ENCODE peak calls at places on chromosomes 16 and 17, in eight cellular contexts. One of them, this sample, is unnamed.

GRCh38 chr17:48632579-48633265 is 6.6 kb upstream of the HOXB9 start:
- DNase-seq in fibroblast of mammary gland: no peak
- DNase-seq in midbrain: no peak
- DNase-seq in non-pigmented ciliary epithelial cell: no peak
- DNase-seq in fibroblast of the aortic adventitia: no peak
- DNase-seq in naive thymus-derived CD8-positive, alpha-beta T cell: no peak
- DNase-seq in NCI-H2029 treated with DMSO at 0.1 percent for 48 hours: no peak
- DNase-seq in hepatocyte: no peak
- DNase-seq in this sample: no peak

GRCh38 chr17:81053043-81053970 is 18.4 kb downstream of the BAIAP2 start:
- DNase-seq in NCI-H2029 treated with DMSO at 0.1 percent for 48 hours: no peak
- DNase-seq in midbrain: no peak
- DNase-seq in non-pigmented ciliary epithelial cell: no peak
- DNase-seq in naive thymus-derived CD8-positive, alpha-beta T cell: no peak
- DNase-seq in fibroblast of mammary gland: no peak
- DNase-seq in hepatocyte: no peak
- DNase-seq in fibroblast of the aortic adventitia: no peak
- DNase-seq in this sample: no peak

GRCh38 chr16:87918866-87919680 is 17.3 kb downstream of the CA5A start:
- DNase-seq in NCI-H2029 treated with DMSO at 0.1 percent for 48 hours: no peak
- DNase-seq in non-pigmented ciliary epithelial cell: no peak
- DNase-seq in midbrain: no peak
- DNase-seq in fibroblast of mammary gland: peak; percentile 63
- DNase-seq in hepatocyte: no peak
- DNase-seq in naive thymus-derived CD8-positive, alpha-beta T cell: no peak
- DNase-seq in fibroblast of the aortic adventitia: peak; percentile 45
- DNase-seq in this sample: no peak

GRCh38 chr16:26688105-26688504 is 378.6 kb upstream of the C16orf82 start:
- DNase-seq in NCI-H2029 treated with DMSO at 0.1 percent for 48 hours: no peak
- DNase-seq in hepatocyte: no peak
- DNase-seq in naive thymus-derived CD8-positive, alpha-beta T cell: no peak
- DNase-seq in non-pigmented ciliary epithelial cell: no peak
- DNase-seq in fibroblast of mammary gland: no peak
- DNase-seq in midbrain: peak; percentile 80
- DNase-seq in fibroblast of the aortic adventitia: no peak
- DNase-seq in this sample: no peak

GRCh38 chr17:49388290-49388640 is 26.2 kb upstream of the ZNF652 start:
- DNase-seq in hepatocyte: no peak
- DNase-seq in naive thymus-derived CD8-positive, alpha-beta T cell: peak; percentile 46
- DNase-seq in non-pigmented ciliary epithelial cell: no peak
- DNase-seq in fibroblast of the aortic adventitia: no peak
- DNase-seq in midbrain: no peak
- DNase-seq in fibroblast of mammary gland: no peak
- DNase-seq in NCI-H2029 treated with DMSO at 0.1 percent for 48 hours: no peak
- DNase-seq in this sample: peak; percentile 75

GRCh38 chr17:77251622-77252021 is 110.9 kb downstream of the SEC14L1 start:
- DNase-seq in non-pigmented ciliary epithelial cell: no peak
- DNase-seq in fibroblast of mammary gland: no peak
- DNase-seq in naive thymus-derived CD8-positive, alpha-beta T cell: no peak
- DNase-seq in midbrain: no peak
- DNase-seq in hepatocyte: no peak
- DNase-seq in fibroblast of the aortic adventitia: no peak
- DNase-seq in NCI-H2029 treated with DMSO at 0.1 percent for 48 hours: no peak
- DNase-seq in this sample: no peak

GRCh38 chr16:69762843-69763556 is 868 bp downstream of the WWP2 start:
- DNase-seq in midbrain: no peak
- DNase-seq in NCI-H2029 treated with DMSO at 0.1 percent for 48 hours: no peak
- DNase-seq in hepatocyte: peak; percentile 61
- DNase-seq in fibroblast of mammary gland: peak; percentile 43
- DNase-seq in non-pigmented ciliary epithelial cell: no peak
- DNase-seq in fibroblast of the aortic adventitia: peak; percentile 49
- DNase-seq in naive thymus-derived CD8-positive, alpha-beta T cell: peak; percentile 45
- DNase-seq in this sample: peak; percentile 48

GRCh38 chr17:28684963-28685362 is 23.0 kb downstream of the SUPT6H start:
- DNase-seq in fibroblast of the aortic adventitia: peak; percentile 28
- DNase-seq in fibroblast of mammary gland: peak; percentile 50
- DNase-seq in naive thymus-derived CD8-positive, alpha-beta T cell: no peak
- DNase-seq in hepatocyte: peak; percentile 78
- DNase-seq in non-pigmented ciliary epithelial cell: no peak
- DNase-seq in midbrain: peak; percentile 91
- DNase-seq in NCI-H2029 treated with DMSO at 0.1 percent for 48 hours: peak; percentile 24
- DNase-seq in this sample: no peak

GRCh38 chr17:55577011-55577586 is 65.8 kb upstream of the SMIM36 start:
- DNase-seq in non-pigmented ciliary epithelial cell: no peak
- DNase-seq in hepatocyte: peak; percentile 12
- DNase-seq in NCI-H2029 treated with DMSO at 0.1 percent for 48 hours: no peak
- DNase-seq in midbrain: peak; percentile 4
- DNase-seq in fibroblast of the aortic adventitia: peak; percentile 86
- DNase-seq in fibroblast of mammary gland: peak; percentile 95
- DNase-seq in naive thymus-derived CD8-positive, alpha-beta T cell: no peak
- DNase-seq in this sample: peak; percentile 78

GRCh38 chr16:2205967-2206313 is 686 bp downstream of the MLST8 start:
- DNase-seq in hepatocyte: no peak
- DNase-seq in fibroblast of the aortic adventitia: no peak
- DNase-seq in fibroblast of mammary gland: no peak
- DNase-seq in midbrain: no peak
- DNase-seq in naive thymus-derived CD8-positive, alpha-beta T cell: no peak
- DNase-seq in non-pigmented ciliary epithelial cell: no peak
- DNase-seq in NCI-H2029 treated with DMSO at 0.1 percent for 48 hours: no peak
- DNase-seq in this sample: no peak

GRCh38 chr17:30235386-30236296 is at the start of gene SLC6A4:
- DNase-seq in fibroblast of the aortic adventitia: peak; percentile 33
- DNase-seq in fibroblast of mammary gland: no peak
- DNase-seq in non-pigmented ciliary epithelial cell: no peak
- DNase-seq in NCI-H2029 treated with DMSO at 0.1 percent for 48 hours: no peak
- DNase-seq in hepatocyte: peak; percentile 44
- DNase-seq in midbrain: no peak
- DNase-seq in naive thymus-derived CD8-positive, alpha-beta T cell: no peak
- DNase-seq in this sample: no peak

GRCh38 chr16:11612110-11612981 is 25.6 kb upstream of the LITAF start:
- DNase-seq in hepatocyte: peak; percentile 82
- DNase-seq in NCI-H2029 treated with DMSO at 0.1 percent for 48 hours: no peak
- DNase-seq in fibroblast of the aortic adventitia: no peak
- DNase-seq in naive thymus-derived CD8-positive, alpha-beta T cell: no peak
- DNase-seq in midbrain: no peak
- DNase-seq in fibroblast of mammary gland: no peak
- DNase-seq in non-pigmented ciliary epithelial cell: no peak
- DNase-seq in this sample: peak; percentile 56

GRCh38 chr17:21814776-21815175 is 122.5 kb downstream of the KCNJ18 start:
- DNase-seq in fibroblast of mammary gland: no peak
- DNase-seq in hepatocyte: no peak
- DNase-seq in fibroblast of the aortic adventitia: no peak
- DNase-seq in midbrain: no peak
- DNase-seq in non-pigmented ciliary epithelial cell: no peak
- DNase-seq in NCI-H2029 treated with DMSO at 0.1 percent for 48 hours: no peak
- DNase-seq in naive thymus-derived CD8-positive, alpha-beta T cell: no peak
- DNase-seq in this sample: no peak

This sample was measured in GM12865.